ENCODE peak calls at places on chromosomes 5 and 9, in five cellular contexts. One of them, this sample, is unnamed.

GRCh38 chr5:1881731-1882336 is 891 bp downstream of the IRX4 start:
- DNase-seq in K562: no peak
- DNase-seq in WTC11: peak; percentile 44
- DNase-seq in GM12878: no peak
- DNase-seq in HCT116: no peak
- DNase-seq in this sample: no peak

GRCh38 chr9:132192728-132193127 is 30.9 kb downstream of the NTNG2 start:
- DNase-seq in K562: no peak
- DNase-seq in HCT116: no peak
- DNase-seq in GM12878: no peak
- DNase-seq in WTC11: no peak
- DNase-seq in this sample: no peak

GRCh38 chr9:75265525-75265972 is 177.2 kb downstream of the OSTF1 start:
- DNase-seq in K562: peak; percentile 35
- DNase-seq in WTC11: peak; percentile 51
- DNase-seq in HCT116: peak; percentile 15
- DNase-seq in GM12878: no peak
- DNase-seq in this sample: peak; percentile 55

GRCh38 chr5:76427481-76428140 is 24.5 kb downstream of the IQGAP2 start:
- DNase-seq in GM12878: no peak
- DNase-seq in HCT116: no peak
- DNase-seq in WTC11: peak; percentile 23
- DNase-seq in K562: no peak
- DNase-seq in this sample: no peak

GRCh38 chr9:99601506-99601905 is 220.2 kb upstream of the NR4A3 start:
- DNase-seq in WTC11: no peak
- DNase-seq in K562: no peak
- DNase-seq in HCT116: no peak
- DNase-seq in GM12878: no peak
- DNase-seq in this sample: peak; percentile 52

GRCh38 chr9:94611638-94612068 is 18.0 kb upstream of the FBP2 start:
- DNase-seq in WTC11: no peak
- DNase-seq in K562: no peak
- DNase-seq in GM12878: no peak
- DNase-seq in HCT116: no peak
- DNase-seq in this sample: no peak

GRCh38 chr5:100595152-100595811 is 60.1 kb downstream of the FAM174A start:
- DNase-seq in HCT116: no peak
- DNase-seq in GM12878: no peak
- DNase-seq in WTC11: no peak
- DNase-seq in K562: peak; percentile 9
- DNase-seq in this sample: no peak

GRCh38 chr5:133370281-133370890 is 242.0 kb downstream of the FSTL4 start:
- DNase-seq in HCT116: no peak
- DNase-seq in GM12878: no peak
- DNase-seq in K562: no peak
- DNase-seq in WTC11: no peak
- DNase-seq in this sample: no peak

GRCh38 chr5:14793851-14794250 is 77.7 kb downstream of the ANKH start:
- DNase-seq in GM12878: no peak
- DNase-seq in K562: no peak
- DNase-seq in HCT116: no peak
- DNase-seq in WTC11: no peak
- DNase-seq in this sample: no peak

GRCh38 chr5:160534125-160534524 is 112.5 kb downstream of the PTTG1 start:
- DNase-seq in WTC11: no peak
- DNase-seq in GM12878: no peak
- DNase-seq in K562: no peak
- DNase-seq in HCT116: no peak
- DNase-seq in this sample: no peak

GRCh38 chr9:20872340-20872977 is 159.0 kb downstream of the HACD4 start:
- DNase-seq in K562: no peak
- DNase-seq in GM12878: no peak
- DNase-seq in HCT116: no peak
- DNase-seq in WTC11: no peak
- DNase-seq in this sample: no peak

GRCh38 chr9:80440724-80441123 is 869.0 kb downstream of the TLE4 start:
- DNase-seq in GM12878: no peak
- DNase-seq in HCT116: no peak
- DNase-seq in WTC11: no peak
- DNase-seq in K562: no peak
- DNase-seq in this sample: no peak

GRCh38 chr9:5470122-5470521 is 19.8 kb downstream of the CD274 start:
- DNase-seq in GM12878: no peak
- DNase-seq in K562: no peak
- DNase-seq in WTC11: no peak
- DNase-seq in HCT116: no peak
- DNase-seq in this sample: no peak

GRCh38 chr5:66410056-66410455 is 186.1 kb upstream of the MAST4 start:
- DNase-seq in WTC11: no peak
- DNase-seq in GM12878: no peak
- DNase-seq in K562: no peak
- DNase-seq in HCT116: no peak
- DNase-seq in this sample: no peak

GRCh38 chr5:145350501-145350900 is 484.6 kb downstream of the PRELID2 start:
- DNase-seq in HCT116: no peak
- DNase-seq in WTC11: no peak
- DNase-seq in GM12878: no peak
- DNase-seq in K562: no peak
- DNase-seq in this sample: no peak

GRCh38 chr5:86909461-86909881 is 291.7 kb downstream of the COX7C start:
- DNase-seq in K562: no peak
- DNase-seq in GM12878: no peak
- DNase-seq in HCT116: no peak
- DNase-seq in WTC11: no peak
- DNase-seq in this sample: no peak

GRCh38 chr9:135244751-135245221 is 157.3 kb downstream of the OLFM1 start:
- DNase-seq in WTC11: no peak
- DNase-seq in K562: no peak
- DNase-seq in HCT116: no peak
- DNase-seq in GM12878: no peak
- DNase-seq in this sample: no peak

GRCh38 chr5:179051784-179052183 is 8.4 kb upstream of the ZNF354C start:
- DNase-seq in HCT116: no peak
- DNase-seq in GM12878: no peak
- DNase-seq in K562: no peak
- DNase-seq in WTC11: no peak
- DNase-seq in this sample: no peak

GRCh38 chr9:108786756-108787663 is 68.8 kb downstream of the ACTL7B start:
- DNase-seq in GM12878: no peak
- DNase-seq in WTC11: no peak
- DNase-seq in K562: no peak
- DNase-seq in HCT116: peak; percentile 37
- DNase-seq in this sample: peak; percentile 15

GRCh38 chr9:2047916-2048315 is 32.8 kb downstream of the SMARCA2 start:
- DNase-seq in K562: no peak
- DNase-seq in HCT116: no peak
- DNase-seq in WTC11: no peak
- DNase-seq in GM12878: no peak
- DNase-seq in this sample: no peak

GRCh38 chr9:129567329-129567728 is 53.6 kb downstream of the C9orf50 start:
- DNase-seq in K562: peak; percentile 42
- DNase-seq in WTC11: no peak
- DNase-seq in HCT116: no peak
- DNase-seq in GM12878: no peak
- DNase-seq in this sample: no peak

GRCh38 chr5:158770506-158770905 is 329.2 kb downstream of the EBF1 start:
- DNase-seq in GM12878: no peak
- DNase-seq in HCT116: peak; percentile 6
- DNase-seq in K562: peak; percentile 16
- DNase-seq in WTC11: peak; percentile 45
- DNase-seq in this sample: peak; percentile 59

DNA sequence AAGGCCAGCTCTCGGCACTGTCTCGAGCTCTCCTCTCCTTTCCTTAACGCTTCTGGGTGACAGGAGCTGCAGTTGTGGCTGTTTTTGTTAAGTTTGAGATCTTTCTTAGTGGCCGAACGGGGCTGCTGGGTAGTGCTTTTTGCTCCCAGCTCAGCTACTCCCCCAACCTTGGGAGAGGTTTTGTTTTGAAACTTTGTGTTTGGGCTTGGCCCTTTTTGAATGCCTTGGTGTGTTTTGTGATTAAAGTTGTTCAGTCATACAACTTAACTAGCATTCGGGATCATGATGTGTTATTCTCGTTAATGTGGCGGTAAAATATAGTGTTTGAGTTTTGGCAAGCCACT is 1.0 kb downstream of the KDM3B start:
- DNase-seq in HCT116: no peak
- DNase-seq in GM12878: no peak
- DNase-seq in K562: no peak
- DNase-seq in WTC11: no peak
- DNase-seq in this sample: no peak
- TF ChIP-seq SP1 in HCT116: no peak
- TF ChIP-seq SP1 in GM12878: no peak
- TF ChIP-seq SP1 in K562: no peak
- TF ChIP-seq SP1 in WTC11: no peak
- TF ChIP-seq SP1 in this sample: no peak

GRCh38 chr9:33254211-33254610 is 10.3 kb downstream of the BAG1 start:
- DNase-seq in K562: no peak
- DNase-seq in GM12878: no peak
- DNase-seq in HCT116: no peak
- DNase-seq in WTC11: no peak
- DNase-seq in this sample: no peak
- TF ChIP-seq SP1 in K562: no peak
- TF ChIP-seq SP1 in GM12878: no peak
- TF ChIP-seq SP1 in HCT116: no peak
- TF ChIP-seq SP1 in WTC11: no peak
- TF ChIP-seq SP1 in this sample: no peak

DNA sequence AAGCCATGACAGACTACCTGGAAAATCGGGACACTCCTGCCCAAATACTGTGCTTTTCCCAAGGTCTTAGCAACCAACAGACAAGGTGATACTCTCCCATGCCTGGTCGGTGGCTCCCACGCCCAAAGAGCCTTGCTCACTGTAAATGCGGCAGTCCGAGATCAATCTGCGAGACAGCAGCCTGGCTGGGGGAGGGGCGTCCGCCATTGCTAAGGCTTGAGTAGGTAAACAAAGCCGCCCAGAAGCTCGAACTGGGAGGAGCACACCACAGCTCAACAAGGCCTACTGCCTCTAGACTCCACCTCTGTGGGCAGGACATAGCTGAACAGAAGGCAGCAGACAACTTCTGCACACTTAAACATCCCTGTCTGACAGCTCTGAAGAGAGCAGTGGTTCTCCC is 272.1 kb upstream of the CCNG1 start:
- DNase-seq in WTC11: no peak
- DNase-seq in HCT116: no peak
- DNase-seq in K562: no peak
- DNase-seq in GM12878: no peak
- DNase-seq in this sample: no peak
- TF ChIP-seq SP1 in WTC11: no peak
- TF ChIP-seq SP1 in HCT116: no peak
- TF ChIP-seq SP1 in K562: no peak
- TF ChIP-seq SP1 in GM12878: no peak
- TF ChIP-seq SP1 in this sample: no peak

GRCh38 chr5:74262810-74263209 is 377.7 kb downstream of the ENC1 start:
- DNase-seq in HCT116: no peak
- DNase-seq in K562: no peak
- DNase-seq in WTC11: no peak
- DNase-seq in GM12878: no peak
- DNase-seq in this sample: no peak
- TF ChIP-seq SP1 in HCT116: no peak
- TF ChIP-seq SP1 in K562: no peak
- TF ChIP-seq SP1 in WTC11: no peak
- TF ChIP-seq SP1 in GM12878: no peak
- TF ChIP-seq SP1 in this sample: no peak

GRCh38 chr5:5303242-5303641 is 119.2 kb upstream of the ICE1 start:
- DNase-seq in WTC11: no peak
- DNase-seq in GM12878: no peak
- DNase-seq in K562: no peak
- DNase-seq in HCT116: no peak
- DNase-seq in this sample: no peak

GRCh38 chr5:5308319-5308718 is 114.2 kb upstream of the ICE1 start:
- DNase-seq in WTC11: no peak
- DNase-seq in HCT116: no peak
- DNase-seq in GM12878: no peak
- DNase-seq in K562: no peak
- DNase-seq in this sample: no peak

GRCh38 chr5:5309645-5310044 is 112.8 kb upstream of the ICE1 start:
- DNase-seq in WTC11: no peak
- DNase-seq in HCT116: no peak
- DNase-seq in GM12878: no peak
- DNase-seq in K562: no peak
- DNase-seq in this sample: no peak

GRCh38 chr5:5304361-5305035 is 118.0 kb upstream of the ICE1 start:
- DNase-seq in K562: no peak
- DNase-seq in GM12878: no peak
- DNase-seq in WTC11: no peak
- DNase-seq in HCT116: no peak
- DNase-seq in this sample: no peak

GRCh38 chr5:5306696-5307095 is 115.8 kb upstream of the ICE1 start:
- DNase-seq in WTC11: no peak
- DNase-seq in K562: no peak
- DNase-seq in GM12878: no peak
- DNase-seq in HCT116: no peak
- DNase-seq in this sample: no peak
- TF ChIP-seq SP1 in WTC11: no peak
- TF ChIP-seq SP1 in K562: no peak
- TF ChIP-seq SP1 in GM12878: no peak
- TF ChIP-seq SP1 in HCT116: no peak
- TF ChIP-seq SP1 in this sample: no peak

This sample was measured in HEK293T.